ENCODE peak calls at places on chromosomes 13 and 19, in four cellular contexts. V is heart left ventricle, Q is aorta, A is Caco-2. Z is an unnamed sample. For H3K27me3, the result is how much of the 10 kb centered on the place peaks cover.

GRCh38 chr13:32267836-32268439 is 47.2 kb downstream of the ZAR1L start:
- DNase-seq in V (no peak), Q (no peak), A (peak), Z (peak)

GRCh38 chr13:95480131-95480545 is 72.4 kb upstream of the CLDN10 start:
- DNase-seq in V (no peak), Q (peak), A (no peak), Z (no peak)

GRCh38 chr13:32639502-32640105 is 53.4 kb downstream of the PDS5B start:
- DNase-seq in V (peak), Q (peak), A (peak), Z (peak)

GRCh38 chr19:15276620-15277019 is 44.4 kb upstream of the EPHX3 start:
- DNase-seq in V (no peak), Q (no peak), A (no peak), Z (no peak)

GRCh38 chr19:33404506-33404905 is 31.0 kb downstream of the CEBPG start:
- DNase-seq in V (no peak), Q (peak), A (no peak), Z (peak)

GRCh38 chr13:110556224-110556606 is 5.3 kb downstream of the RAB20 start:
- DNase-seq in V (no peak), Q (no peak), A (peak), Z (no peak)

GRCh38 chr13:71137106-71137505 is 729.9 kb downstream of the DACH1 start:
- DNase-seq in V (no peak), Q (no peak), A (no peak), Z (no peak)

GRCh38 chr19:49767380-49767779 is 579 bp downstream of the AP2A1 start:
- DNase-seq in V (no peak), Q (no peak), A (no peak), Z (no peak)

GRCh38 chr13:102394158-102395053 is 7.4 kb downstream of the FGF14 start:
- DNase-seq in V (peak), Q (peak), A (no peak), Z (peak)

GRCh38 chr13:81916471-81916870 is 1575.5 kb upstream of the SPRY2 start:
- DNase-seq in V (no peak), Q (no peak), A (no peak), Z (peak)

GRCh38 chr19:14435320-14436050 is 2.4 kb downstream of the PKN1 start:
- DNase-seq in V (no peak), Q (no peak), A (no peak), Z (no peak)

GRCh38 chr13:23323946-23324709 is 109.4 kb downstream of the SACS start:
- DNase-seq in V (no peak), Q (no peak), A (no peak), Z (no peak)

GRCh38 chr19:47886010-47886559 is at the start of gene SULT2A1:
- DNase-seq in V (no peak), Q (no peak), A (peak), Z (no peak)

GRCh38 chr13:41130356-41130755 is 2.2 kb downstream of the KBTBD6 start:
- DNase-seq in V (no peak), Q (no peak), A (no peak), Z (no peak)

GRCh38 chr13:20121154-20121515 is 39.7 kb downstream of the GJA3 start:
- DNase-seq in V (no peak), Q (no peak), A (peak), Z (no peak)

GRCh38 chr19:6035026-6035425 is 57.1 kb upstream of the RANBP3 start:
- DNase-seq in V (no peak), Q (no peak), A (no peak), Z (no peak)

GRCh38 chr13:44306401-44307192 is 67.0 kb upstream of the SERP2 start:
- DNase-seq in V (peak), Q (peak), A (no peak), Z (no peak)

GRCh38 chr19:1252818-1253513 is 4.6 kb downstream of the MIDN start:
- DNase-seq in V (peak), Q (peak), A (no peak), Z (peak)

GRCh38 chr19:35458821-35459391 is 10.8 kb downstream of the FFAR2 start:
- DNase-seq in V (no peak), Q (no peak), A (peak), Z (no peak)

GRCh38 chr13:47291116-47291656 is 394.3 kb upstream of the HTR2A start:
- DNase-seq in V (no peak), Q (no peak), A (no peak), Z (no peak)

GRCh38 chr13:41675306-41675705 is 218.0 kb downstream of the RGCC start:
- DNase-seq in V (no peak), Q (no peak), A (no peak), Z (no peak)

GRCh38 chr13:26878465-26878864 is 117.9 kb upstream of the GPR12 start:
- DNase-seq in V (no peak), Q (no peak), A (no peak), Z (no peak)

GRCh38 chr13:23588576-23589141 is 18.4 kb downstream of the TNFRSF19 start:
- DNase-seq in V (no peak), Q (no peak), A (no peak), Z (peak)

DNA sequence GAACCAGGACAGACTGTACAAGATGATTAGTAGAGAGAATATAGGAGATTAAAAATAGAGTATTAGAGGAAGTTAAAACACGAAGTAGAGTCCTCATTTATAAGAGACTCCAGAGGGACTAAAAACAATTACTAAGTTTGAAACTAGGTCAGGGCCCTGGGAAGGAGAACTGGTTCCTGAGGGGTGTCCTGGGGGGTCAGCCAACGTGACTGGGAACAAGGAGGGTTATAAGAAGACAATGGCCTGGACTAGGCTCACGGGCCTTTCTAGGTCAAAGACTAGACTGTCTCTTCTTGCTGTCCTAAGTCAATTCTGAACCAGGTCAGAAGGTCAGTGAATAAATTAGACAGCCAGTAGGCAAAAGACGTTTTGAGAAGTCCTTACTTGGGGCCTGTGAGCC is 165.3 kb downstream of the IER2 start:
- DNase-seq in V (no peak), Q (no peak), A (no peak), Z (no peak)
- H3K27me3 ChIP-seq in V (under half), Q (under half), A (under half), Z (under half)

DNA sequence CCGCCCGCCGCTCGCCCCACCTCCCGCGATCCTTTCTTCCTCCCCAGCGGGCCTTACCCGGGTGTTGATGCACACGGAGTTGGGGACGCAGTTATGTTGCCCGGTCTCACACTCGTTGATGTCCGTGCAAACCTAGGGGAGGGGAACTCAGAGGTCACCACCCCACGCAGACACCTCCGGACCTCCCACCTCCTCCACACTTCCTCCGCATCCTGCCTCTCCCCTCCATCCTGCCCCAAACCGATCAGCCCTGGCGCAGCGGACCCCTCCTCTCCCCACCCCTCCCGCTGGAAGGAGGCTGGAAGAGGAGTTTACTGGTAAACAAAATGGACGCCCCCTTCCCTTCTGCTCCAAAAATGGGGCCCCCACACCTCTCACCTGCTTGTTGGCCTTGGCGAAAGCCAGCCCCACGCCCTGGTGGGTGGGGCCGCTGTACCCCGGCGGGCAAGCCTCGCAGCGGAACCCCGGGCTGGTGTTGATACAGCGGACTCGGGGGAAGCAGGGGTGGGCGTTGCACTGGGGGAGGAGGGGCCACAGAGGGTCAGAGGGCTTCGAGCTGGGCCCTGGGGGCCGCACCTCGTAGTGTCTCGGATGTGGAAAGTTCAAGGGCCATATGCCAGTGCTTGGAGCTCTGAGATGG is 2.2 kb downstream of the COMP start:
- DNase-seq in V (no peak), Q (no peak), A (no peak), Z (no peak)
- H3K27me3 ChIP-seq in V (half or more), Q (under half), A (under half), Z (under half)

GRCh38 chr13:99657848-99658265 is 156.6 kb downstream of the TM9SF2 start:
- DNase-seq in V (peak), Q (peak), A (peak), Z (peak)
- H3K27me3 ChIP-seq in V (under half), Q (under half), A (under half), Z (under half)

GRCh38 chr19:12837225-12837624 is 1.1 kb upstream of the MAST1 start:
- DNase-seq in V (no peak), Q (no peak), A (no peak), Z (no peak)
- H3K27me3 ChIP-seq in V (half or more), Q (under half), A (under half), Z (half or more)

GRCh38 chr13:27929868-27930267 is 10.1 kb downstream of the PDX1 start:
- DNase-seq in V (no peak), Q (no peak), A (no peak), Z (no peak)
- H3K27me3 ChIP-seq in V (half or more), Q (under half), A (under half), Z (under half)

DNA sequence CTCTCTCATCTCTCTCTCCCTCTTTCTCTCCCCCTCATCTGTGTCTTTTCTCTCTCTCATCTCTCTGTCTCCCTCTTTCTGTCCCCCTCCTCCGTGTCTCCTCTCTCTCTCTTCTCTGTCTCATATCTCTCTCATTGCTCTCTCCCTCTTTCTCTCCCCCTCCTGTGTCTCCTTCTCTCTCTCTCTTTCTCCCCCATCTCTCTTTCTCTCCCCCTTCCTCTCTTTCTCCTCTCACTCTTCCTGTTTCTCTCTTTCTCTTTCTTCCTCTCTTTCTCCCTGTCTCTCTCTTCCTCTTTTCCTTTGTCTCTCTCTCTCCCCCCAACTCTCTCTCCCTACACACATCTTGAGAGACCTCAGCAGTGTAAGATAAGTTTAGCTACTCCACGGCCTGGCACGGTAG is 4.9 kb upstream of the RDH13 start:
- DNase-seq in V (no peak), Q (no peak), A (no peak), Z (no peak)
- H3K27me3 ChIP-seq in V (under half), Q (under half), A (under half), Z (under half)

GRCh38 chr19:55443824-55444719 is 972 bp upstream of the SHISA7 start:
- DNase-seq in V (no peak), Q (no peak), A (no peak), Z (no peak)
- H3K27me3 ChIP-seq in V (half or more), Q (under half), A (under half), Z (under half)

DNA sequence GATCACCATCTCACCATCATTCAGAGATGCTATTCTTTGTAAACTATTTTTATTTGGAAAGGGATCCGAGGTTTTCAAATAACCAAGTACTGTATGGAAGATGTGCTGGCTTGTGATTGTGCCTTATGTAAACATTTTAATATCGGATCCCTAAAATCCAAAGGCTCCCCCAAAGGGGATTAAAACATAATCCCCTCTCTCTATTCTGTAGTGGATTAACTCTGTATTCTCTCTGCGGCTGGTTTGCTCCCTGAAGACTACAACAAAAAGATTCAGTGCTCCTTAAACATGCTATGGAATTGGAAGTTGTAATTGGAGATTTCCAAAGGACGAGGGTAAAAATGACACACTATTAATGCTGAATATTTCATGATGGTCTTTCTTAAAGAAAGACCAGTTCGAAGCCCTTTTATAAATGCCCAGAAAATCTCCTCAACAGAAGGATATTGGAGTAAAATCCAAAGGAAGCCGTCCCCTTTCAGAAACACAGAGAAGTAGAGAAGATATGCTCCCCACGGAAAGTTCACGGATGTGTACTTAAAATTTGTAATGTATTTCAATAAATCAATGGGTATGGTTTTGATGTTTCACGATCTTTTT is 6.6 kb downstream of the MAB21L1 start:
- DNase-seq in V (no peak), Q (no peak), A (no peak), Z (no peak)
- H3K27me3 ChIP-seq in V (under half), Q (under half), A (under half), Z (under half)

DNA sequence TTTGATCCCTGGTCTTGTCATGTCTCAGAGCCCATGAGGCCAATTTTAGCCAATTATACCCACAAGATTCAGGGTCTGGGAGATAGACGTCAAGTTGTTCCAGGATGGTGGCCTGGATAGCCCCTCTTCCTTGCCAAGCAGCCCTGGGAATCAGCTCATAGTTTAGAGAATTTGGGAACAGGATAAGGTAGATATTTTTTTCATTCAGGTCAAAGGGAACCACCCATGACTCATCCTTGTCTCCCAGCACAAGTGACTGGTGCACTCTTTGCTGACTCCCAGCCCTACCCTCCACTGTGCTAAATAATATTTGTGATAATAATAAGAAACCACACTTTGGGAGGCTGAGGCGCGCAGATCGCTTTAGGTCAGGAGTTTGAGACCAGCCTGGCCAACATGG is 17.1 kb upstream of the S1PR4 start:
- DNase-seq in V (no peak), Q (no peak), A (no peak), Z (no peak)
- H3K27me3 ChIP-seq in V (under half), Q (under half), A (under half), Z (under half)

Z was measured in thyroid gland.